ENCODE peak calls at places on chromosomes 3 and 15, in four cellular contexts. One of them, this sample, is unnamed.

GRCh38 chr15:92226020-92226612 is 167.6 kb upstream of the ST8SIA2 start:
- DNase-seq in Peyer's patch: no peak
- DNase-seq in K562: peak
- DNase-seq in ovary: no peak
- DNase-seq in this sample: no peak

GRCh38 chr3:108125550-108126071 is 34.8 kb upstream of the CD47 start:
- DNase-seq in ovary: no peak
- DNase-seq in Peyer's patch: peak
- DNase-seq in K562: peak
- DNase-seq in this sample: no peak

GRCh38 chr3:64008487-64008886 is 14.8 kb downstream of the PSMD6 start:
- DNase-seq in Peyer's patch: no peak
- DNase-seq in ovary: no peak
- DNase-seq in K562: no peak
- DNase-seq in this sample: no peak

GRCh38 chr15:91254766-91255165 is 154.7 kb downstream of the SV2B start:
- DNase-seq in ovary: no peak
- DNase-seq in Peyer's patch: no peak
- DNase-seq in K562: no peak
- DNase-seq in this sample: no peak

GRCh38 chr3:183188895-183189462 is 26.4 kb upstream of the LAMP3 start:
- DNase-seq in K562: peak
- DNase-seq in Peyer's patch: peak
- DNase-seq in ovary: peak
- DNase-seq in this sample: no peak

GRCh38 chr15:65259367-65259781 is 27.3 kb downstream of the PARP16 start:
- DNase-seq in ovary: peak
- DNase-seq in Peyer's patch: peak
- DNase-seq in K562: no peak
- DNase-seq in this sample: peak

GRCh38 chr3:9809615-9810356 is at the start of gene TTLL3:
- DNase-seq in ovary: peak
- DNase-seq in Peyer's patch: peak
- DNase-seq in K562: no peak
- DNase-seq in this sample: peak

GRCh38 chr15:39171944-39172368 is 408.9 kb upstream of the THBS1 start:
- DNase-seq in ovary: peak
- DNase-seq in Peyer's patch: peak
- DNase-seq in K562: peak
- DNase-seq in this sample: peak

GRCh38 chr3:143234521-143234920 is 115.0 kb downstream of the CHST2 start:
- DNase-seq in ovary: no peak
- DNase-seq in K562: no peak
- DNase-seq in Peyer's patch: no peak
- DNase-seq in this sample: no peak

GRCh38 chr15:67066041-67067021 is 929 bp downstream of the SMAD3 start:
- DNase-seq in Peyer's patch: no peak
- DNase-seq in K562: peak
- DNase-seq in ovary: peak
- DNase-seq in this sample: no peak

GRCh38 chr15:67067161-67067853 is 1.9 kb downstream of the SMAD3 start:
- DNase-seq in ovary: peak
- DNase-seq in Peyer's patch: peak
- DNase-seq in K562: peak
- DNase-seq in this sample: peak

GRCh38 chr15:67064607-67065530 is 533 bp upstream of the SMAD3 start:
- DNase-seq in ovary: no peak
- DNase-seq in Peyer's patch: peak
- DNase-seq in K562: peak
- DNase-seq in this sample: peak

GRCh38 chr15:67063689-67064606 is 1.5 kb upstream of the SMAD3 start:
- DNase-seq in Peyer's patch: peak
- DNase-seq in ovary: peak
- DNase-seq in K562: peak
- DNase-seq in this sample: no peak

DNA sequence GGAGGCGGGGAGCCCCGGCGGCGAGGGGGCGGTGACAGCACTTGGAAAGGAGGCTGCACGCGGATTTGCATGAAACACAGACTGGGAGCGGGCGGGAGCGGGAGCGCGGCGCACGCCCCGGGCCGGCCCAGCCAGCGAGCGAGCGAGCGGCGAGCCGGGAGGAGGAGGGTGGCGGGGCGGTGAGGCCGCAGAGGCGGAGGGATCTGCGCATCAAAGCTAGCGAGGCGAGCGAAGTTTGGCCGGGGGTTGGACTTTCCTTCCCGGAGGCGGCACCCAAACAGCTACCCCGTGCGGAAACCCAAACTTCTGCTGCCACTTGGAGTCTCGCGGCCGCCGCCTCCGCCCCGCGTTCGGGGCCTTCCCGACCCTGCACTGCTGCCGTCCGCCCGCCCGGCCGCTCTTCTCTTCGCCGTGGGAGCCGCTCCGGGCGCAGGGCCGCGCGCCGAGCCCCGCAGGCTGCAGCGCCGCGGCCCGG is at the start of gene SMAD3:
- DNase-seq in K562: peak
- DNase-seq in Peyer's patch: peak
- DNase-seq in ovary: peak
- DNase-seq in this sample: peak
- TF ChIP-seq POLR2A in K562: peak
- TF ChIP-seq POLR2A in Peyer's patch: peak
- TF ChIP-seq POLR2A in ovary: peak
- TF ChIP-seq POLR2A in this sample: peak

GRCh38 chr3:112639451-112640332 is 1.3 kb downstream of the CCDC80 start:
- DNase-seq in ovary: peak
- DNase-seq in Peyer's patch: no peak
- DNase-seq in K562: no peak
- DNase-seq in this sample: no peak
- H3K4me3 ChIP-seq in ovary: peak
- H3K4me3 ChIP-seq in Peyer's patch: no peak
- H3K4me3 ChIP-seq in K562: no peak
- H3K4me3 ChIP-seq in this sample: peak

GRCh38 chr3:39177708-39178332 is 14.6 kb downstream of the XIRP1 start:
- DNase-seq in Peyer's patch: peak
- DNase-seq in ovary: peak
- DNase-seq in K562: peak
- DNase-seq in this sample: peak
- TF ChIP-seq POLR2A in Peyer's patch: no peak
- TF ChIP-seq POLR2A in ovary: peak
- TF ChIP-seq POLR2A in K562: peak
- TF ChIP-seq POLR2A in this sample: peak

DNA sequence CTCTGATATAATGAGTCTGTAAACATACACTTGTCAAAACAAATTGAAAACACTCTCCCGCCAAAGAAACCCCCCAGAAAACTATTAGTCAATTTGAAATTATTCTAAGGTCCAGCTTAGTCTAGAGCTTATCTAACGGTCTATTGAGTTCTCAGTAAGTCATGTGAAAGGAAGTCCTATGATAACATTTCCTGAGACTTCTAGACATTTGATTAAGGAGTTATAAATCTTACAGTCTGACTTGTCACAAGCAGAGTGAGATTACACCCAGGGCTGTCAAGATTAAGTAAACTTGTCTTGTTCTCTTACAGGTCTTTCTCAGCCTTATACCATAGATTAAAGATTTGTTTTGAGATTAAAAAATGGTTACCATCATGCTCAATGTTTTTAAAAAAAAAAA is 356.2 kb downstream of the FOXP1 start:
- DNase-seq in ovary: no peak
- DNase-seq in K562: peak
- DNase-seq in Peyer's patch: no peak
- DNase-seq in this sample: no peak
- H3K4me3 ChIP-seq in ovary: no peak
- H3K4me3 ChIP-seq in K562: no peak
- H3K4me3 ChIP-seq in Peyer's patch: peak
- H3K4me3 ChIP-seq in this sample: no peak

GRCh38 chr3:46926871-46927717 is 49.5 kb downstream of the CCDC12 start:
- DNase-seq in K562: no peak
- DNase-seq in ovary: no peak
- DNase-seq in Peyer's patch: peak
- DNase-seq in this sample: no peak
- TF ChIP-seq POLR2A in K562: no peak
- TF ChIP-seq POLR2A in ovary: no peak
- TF ChIP-seq POLR2A in Peyer's patch: no peak
- TF ChIP-seq POLR2A in this sample: no peak